ENCODE peak calls at places on chromosomes 16 and 17, in eight cellular contexts. G, A, P, H, U, R, D and Q are unnamed samples.

GRCh38 chr17:18248300-18248731 is 10.2 kb downstream of the FLII start:
- DNase-seq in G (peak; percentile 67), A (peak; percentile 72), P (no peak), H (peak; percentile 61), U (peak; percentile 74), R (peak; percentile 44), D (peak; percentile 28), Q (no peak)

GRCh38 chr16:79278506-79278905 is 322.0 kb downstream of the MAF start:
- DNase-seq in G (no peak), A (no peak), P (no peak), H (peak; percentile 27), U (peak; percentile 94), R (no peak), D (no peak), Q (no peak)

GRCh38 chr17:15307686-15308085 is 33.7 kb downstream of the TEKT3 start:
- DNase-seq in G (peak; percentile 90), A (no peak), P (no peak), H (no peak), U (no peak), R (peak; percentile 89), D (no peak), Q (no peak)

GRCh38 chr16:84199861-84200260 is 8.9 kb downstream of the ADAD2 start:
- DNase-seq in G (no peak), A (no peak), P (no peak), H (no peak), U (no peak), R (no peak), D (no peak), Q (no peak)

GRCh38 chr16:85433477-85433876 is 179.6 kb upstream of the GSE1 start:
- DNase-seq in G (no peak), A (no peak), P (no peak), H (no peak), U (no peak), R (no peak), D (no peak), Q (no peak)

GRCh38 chr16:81366316-81366932 is 51.7 kb downstream of the GAN start:
- DNase-seq in G (no peak), A (peak; percentile 60), P (no peak), H (peak; percentile 37), U (peak; percentile 70), R (peak; percentile 13), D (no peak), Q (peak; percentile 11)

GRCh38 chr17:77313831-77314230 is 173.1 kb downstream of the SEC14L1 start:
- DNase-seq in G (no peak), A (no peak), P (no peak), H (no peak), U (no peak), R (no peak), D (no peak), Q (no peak)

GRCh38 chr16:48409839-48410610 is 24.8 kb upstream of the SIAH1 start:
- DNase-seq in G (no peak), A (no peak), P (no peak), H (no peak), U (no peak), R (peak; percentile 69), D (no peak), Q (peak; percentile 95)

GRCh38 chr17:49358638-49359247 is 3.3 kb downstream of the ZNF652 start:
- DNase-seq in G (no peak), A (no peak), P (no peak), H (peak; percentile 48), U (peak; percentile 63), R (no peak), D (no peak), Q (no peak)

GRCh38 chr17:18190629-18191028 is 7.0 kb downstream of the ALKBH5 start:
- DNase-seq in G (no peak), A (no peak), P (no peak), H (no peak), U (no peak), R (no peak), D (no peak), Q (no peak)

GRCh38 chr17:5122586-5123342 is 6.9 kb downstream of the USP6 start:
- DNase-seq in G (no peak), A (peak; percentile 58), P (no peak), H (peak; percentile 9), U (no peak), R (no peak), D (no peak), Q (no peak)

GRCh38 chr17:46770818-46771600 is 47.5 kb downstream of the WNT3 start:
- DNase-seq in G (no peak), A (peak; percentile 92), P (no peak), H (no peak), U (peak; percentile 12), R (no peak), D (no peak), Q (no peak)

GRCh38 chr17:57601328-57601727 is 143.8 kb downstream of the CCDC182 start:
- DNase-seq in G (no peak), A (no peak), P (no peak), H (peak; percentile 16), U (peak; percentile 43), R (no peak), D (no peak), Q (no peak)

GRCh38 chr17:80111702-80112470 is 10.5 kb downstream of the GAA start:
- DNase-seq in G (no peak), A (no peak), P (no peak), H (no peak), U (no peak), R (no peak), D (no peak), Q (no peak)

GRCh38 chr16:54040480-54040879 is 246.1 kb downstream of the IRX3 start:
- DNase-seq in G (no peak), A (no peak), P (no peak), H (no peak), U (no peak), R (no peak), D (no peak), Q (no peak)

GRCh38 chr17:12046786-12047185 is 26.1 kb downstream of the MAP2K4 start:
- DNase-seq in G (no peak), A (peak; percentile 83), P (no peak), H (no peak), U (no peak), R (no peak), D (no peak), Q (no peak)

GRCh38 chr16:47053895-47054294 is 80.4 kb upstream of the DNAJA2 start:
- DNase-seq in G (no peak), A (no peak), P (no peak), H (no peak), U (no peak), R (no peak), D (no peak), Q (no peak)

GRCh38 chr16:57513371-57514102 is 22.8 kb downstream of the CCDC102A start:
- DNase-seq in G (peak; percentile 69), A (no peak), P (no peak), H (no peak), U (no peak), R (no peak), D (no peak), Q (no peak)

GRCh38 chr17:74042744-74043486 is 160.6 kb upstream of the RPL38 start:
- DNase-seq in G (peak; percentile 15), A (no peak), P (peak; percentile 52), H (no peak), U (peak; percentile 3), R (no peak), D (no peak), Q (peak; percentile 77)

GRCh38 chr17:48791128-48792032 is 25.6 kb downstream of the TTLL6 start:
- DNase-seq in G (peak; percentile 75), A (peak; percentile 90), P (peak; percentile 32), H (peak; percentile 17), U (peak; percentile 31), R (peak; percentile 55), D (no peak), Q (peak; percentile 73)

GRCh38 chr17:4891405-4892062 is 7.8 kb upstream of the C17orf107 start:
- DNase-seq in G (no peak), A (no peak), P (no peak), H (no peak), U (no peak), R (no peak), D (no peak), Q (no peak)

GRCh38 chr17:28524476-28525415 is 18.6 kb downstream of the FOXN1 start:
- DNase-seq in G (no peak), A (no peak), P (no peak), H (no peak), U (no peak), R (peak; percentile 30), D (no peak), Q (peak; percentile 35)
- H3K27ac ChIP-seq in G (no peak overlapping the region), A (no peak overlapping the region), P (peak overlapping the region; percentile 10), H (no peak overlapping the region), U (no peak overlapping the region), R (no peak overlapping the region), D (no peak overlapping the region), Q (no peak overlapping the region)

DNA sequence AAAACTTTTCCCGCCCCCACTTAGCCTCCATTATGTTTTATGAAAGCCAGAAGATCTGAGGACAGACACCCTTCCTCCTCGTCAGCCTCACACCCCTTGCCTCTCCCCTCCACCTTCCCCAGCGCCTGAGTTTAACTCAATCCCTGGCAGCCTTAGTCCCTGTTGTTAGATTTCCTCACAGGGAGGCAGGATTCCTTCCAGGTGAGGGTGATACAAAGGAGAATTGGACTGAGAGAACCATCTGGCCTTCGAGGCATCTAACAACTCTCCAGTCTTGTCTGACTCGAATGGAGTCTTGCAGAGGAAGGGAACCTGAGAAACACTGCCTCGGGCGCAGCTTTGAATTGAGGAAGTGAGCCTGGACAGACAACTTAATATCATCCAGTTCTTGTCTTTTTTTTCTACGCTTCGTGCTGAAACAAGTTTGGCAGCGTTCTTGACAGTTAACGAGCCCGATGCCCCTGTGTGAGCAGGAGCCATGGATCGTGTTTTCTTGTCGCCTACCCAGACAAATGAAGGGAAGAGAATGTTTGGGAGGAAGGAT is 1.3 kb upstream of the ZNF768 start:
- DNase-seq in G (no peak), A (no peak), P (no peak), H (no peak), U (peak; percentile 56), R (no peak), D (no peak), Q (no peak)
- H3K4me3 ChIP-seq in G (peak overlapping the region; percentile 17), A (peak overlapping the region; percentile 80), P (peak overlapping the region; percentile 98), H (peak overlapping the region; percentile 21), U (peak overlapping the region; percentile 56), R (peak overlapping the region; percentile 48), D (peak overlapping the region; percentile 90), Q (peak overlapping the region; percentile 29)

DNA sequence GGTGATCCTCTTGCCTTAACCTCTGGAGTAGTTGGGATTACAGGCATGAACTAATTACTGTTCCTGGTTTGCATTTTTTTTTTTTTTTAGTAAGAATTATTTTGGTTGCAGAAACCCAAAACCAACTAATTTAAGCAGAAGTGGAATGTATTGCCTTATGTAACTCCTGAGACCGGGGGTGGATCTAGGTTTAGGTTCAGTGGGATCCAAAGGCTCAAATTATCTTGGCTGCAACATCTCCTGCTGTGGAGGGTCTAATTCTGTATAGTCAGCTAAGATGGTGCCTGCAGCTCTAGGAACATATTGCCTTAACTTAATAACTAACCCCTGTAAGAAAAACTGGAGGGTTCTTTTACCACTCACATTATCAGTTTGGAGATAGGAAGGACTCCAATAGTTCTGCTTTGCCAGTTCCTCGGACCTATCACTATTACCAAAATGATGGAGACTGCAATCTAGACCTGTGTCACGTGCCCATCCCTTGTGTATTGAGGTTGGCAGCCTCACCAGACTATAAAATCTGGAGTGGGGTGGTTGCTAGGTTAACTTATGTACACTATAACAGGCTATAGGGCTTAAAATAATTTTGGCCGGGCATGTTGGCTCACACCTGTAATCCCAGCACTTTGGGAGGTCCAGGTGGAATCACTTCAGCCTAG is 8.5 kb downstream of the SNTB2 start:
- DNase-seq in G (no peak), A (no peak), P (no peak), H (no peak), U (no peak), R (no peak), D (no peak), Q (no peak)
- H3K27ac ChIP-seq in G (peak overlapping the region; percentile 22), A (no peak overlapping the region), P (no peak overlapping the region), H (no peak overlapping the region), U (no peak overlapping the region), R (no peak overlapping the region), D (no peak overlapping the region), Q (no peak overlapping the region)

GRCh38 chr16:69930117-69930776 is 20.9 kb upstream of the CLEC18A start:
- DNase-seq in G (peak; percentile 71), A (peak; percentile 87), P (no peak), H (peak; percentile 32), U (peak; percentile 60), R (no peak), D (no peak), Q (peak; percentile 50)
- H3K4me3 ChIP-seq in G (no peak overlapping the region), A (no peak overlapping the region), P (peak overlapping the region; percentile 78), H (no peak overlapping the region), U (no peak overlapping the region), R (no peak overlapping the region), D (no peak overlapping the region), Q (no peak overlapping the region)